ENCODE peak calls at places on chromosomes 1 and 21, in five cellular contexts. V is A549, P is GM12878, Y is K562, H is HepG2. B is an unnamed sample.

GRCh38 chr1:22646359-22646758 is 2.9 kb downstream of the C1QC start:
- DNase-seq in H (no peak), V (no peak), Y (no peak), P (no peak), B (no peak)

GRCh38 chr1:174788981-174789380 is 210.8 kb upstream of the CACYBP start:
- DNase-seq in H (no peak), V (no peak), P (no peak), Y (no peak), B (no peak)

GRCh38 chr1:31617917-31618746 is 643 bp downstream of the HCRTR1 start:
- DNase-seq in Y (peak), V (peak), P (no peak), H (peak), B (peak)

GRCh38 chr21:33668180-33668579 is 25.9 kb downstream of the ITSN1 start:
- DNase-seq in V (no peak), P (no peak), H (no peak), Y (no peak), B (no peak)

GRCh38 chr1:25642710-25643109 is 26.1 kb downstream of the MAN1C1 start:
- DNase-seq in Y (no peak), H (no peak), P (peak), V (no peak), B (no peak)

GRCh38 chr1:180935326-180936109 is 22.8 kb downstream of the KIAA1614 start:
- DNase-seq in Y (peak), P (no peak), H (peak), V (no peak), B (peak)

GRCh38 chr1:99457381-99458165 is 188.3 kb upstream of the PALMD start:
- DNase-seq in P (no peak), V (no peak), H (no peak), Y (no peak), B (no peak)

GRCh38 chr21:35053356-35054096 is 4.4 kb upstream of the RUNX1 start:
- DNase-seq in P (no peak), H (peak), Y (no peak), V (no peak), B (no peak)

GRCh38 chr1:9728451-9729295 is 77.1 kb downstream of the PIK3CD start:
- DNase-seq in P (no peak), Y (no peak), V (no peak), H (no peak), B (no peak)

GRCh38 chr1:169794530-169795416 is at the start of gene METTL18:
- DNase-seq in H (peak), V (peak), P (peak), Y (peak), B (peak)

GRCh38 chr1:204102029-204102611 is 29.2 kb downstream of the SOX13 start:
- DNase-seq in H (peak), P (no peak), V (no peak), Y (no peak), B (no peak)

GRCh38 chr21:25637846-25638245 is 1.2 kb upstream of the JAM2 start:
- DNase-seq in P (no peak), Y (no peak), V (no peak), H (no peak), B (no peak)

GRCh38 chr1:227944066-227944930 is 3.4 kb downstream of the WNT9A start:
- DNase-seq in H (no peak), P (no peak), V (no peak), Y (no peak), B (no peak)

GRCh38 chr1:231183875-231184590 is 22.2 kb downstream of the TRIM67 start:
- DNase-seq in P (no peak), H (no peak), Y (no peak), V (no peak), B (peak)

GRCh38 chr1:160618763-160619274 is 28.0 kb downstream of the SLAMF1 start:
- DNase-seq in P (no peak), H (no peak), Y (peak), V (peak), B (peak)

GRCh38 chr1:79497193-79497773 is 490.8 kb upstream of the ADGRL4 start:
- DNase-seq in Y (peak), V (peak), H (peak), P (no peak), B (peak)

GRCh38 chr1:82962658-82963057 is 1036.3 kb downstream of the TTLL7 start:
- DNase-seq in H (no peak), Y (no peak), V (no peak), P (no peak), B (peak)
- TF ChIP-seq JUNB in H (no peak), Y (no peak), V (no peak), P (no peak), B (no peak)

GRCh38 chr1:11706292-11706691 is 14.8 kb downstream of the DRAXIN start:
- DNase-seq in V (no peak), Y (no peak), H (no peak), P (no peak), B (no peak)

GRCh38 chr1:11704691-11705475 is 13.4 kb downstream of the DRAXIN start:
- DNase-seq in Y (no peak), P (no peak), H (no peak), V (no peak), B (no peak)

GRCh38 chr1:11708554-11709350 is 17.2 kb downstream of the DRAXIN start:
- DNase-seq in V (no peak), Y (no peak), H (no peak), P (no peak), B (no peak)

GRCh38 chr1:11704226-11704619 is 12.7 kb downstream of the DRAXIN start:
- DNase-seq in V (no peak), P (no peak), Y (no peak), H (no peak), B (peak)

GRCh38 chr1:11707621-11708276 is 16.2 kb downstream of the DRAXIN start:
- DNase-seq in Y (peak), H (peak), V (no peak), P (no peak), B (no peak)
- TF ChIP-seq JUNB in Y (no peak), H (no peak), V (no peak), P (no peak), B (no peak)

GRCh38 chr1:221350091-221350490 is 391.8 kb downstream of the DUSP10 start:
- DNase-seq in V (no peak), Y (no peak), P (no peak), H (no peak), B (no peak)
- TF ChIP-seq JUNB in V (no peak), Y (no peak), P (no peak), H (no peak), B (no peak)

GRCh38 chr1:54792686-54793282 is 8.3 kb downstream of the TTC22 start:
- DNase-seq in Y (no peak), V (no peak), P (no peak), H (no peak), B (no peak)
- TF ChIP-seq JUNB in Y (no peak), V (no peak), P (no peak), H (no peak), B (no peak)

GRCh38 chr1:27544818-27545612 is 55.0 kb upstream of the WASF2 start:
- DNase-seq in H (no peak), P (no peak), V (no peak), Y (no peak), B (no peak)
- TF ChIP-seq JUNB in H (no peak), P (no peak), V (no peak), Y (no peak), B (no peak)

GRCh38 chr1:27597511-27598216 is 6.3 kb downstream of the AHDC1 start:
- DNase-seq in P (no peak), H (no peak), V (no peak), Y (no peak), B (no peak)
- TF ChIP-seq JUNB in P (no peak), H (no peak), V (no peak), Y (no peak), B (no peak)

DNA sequence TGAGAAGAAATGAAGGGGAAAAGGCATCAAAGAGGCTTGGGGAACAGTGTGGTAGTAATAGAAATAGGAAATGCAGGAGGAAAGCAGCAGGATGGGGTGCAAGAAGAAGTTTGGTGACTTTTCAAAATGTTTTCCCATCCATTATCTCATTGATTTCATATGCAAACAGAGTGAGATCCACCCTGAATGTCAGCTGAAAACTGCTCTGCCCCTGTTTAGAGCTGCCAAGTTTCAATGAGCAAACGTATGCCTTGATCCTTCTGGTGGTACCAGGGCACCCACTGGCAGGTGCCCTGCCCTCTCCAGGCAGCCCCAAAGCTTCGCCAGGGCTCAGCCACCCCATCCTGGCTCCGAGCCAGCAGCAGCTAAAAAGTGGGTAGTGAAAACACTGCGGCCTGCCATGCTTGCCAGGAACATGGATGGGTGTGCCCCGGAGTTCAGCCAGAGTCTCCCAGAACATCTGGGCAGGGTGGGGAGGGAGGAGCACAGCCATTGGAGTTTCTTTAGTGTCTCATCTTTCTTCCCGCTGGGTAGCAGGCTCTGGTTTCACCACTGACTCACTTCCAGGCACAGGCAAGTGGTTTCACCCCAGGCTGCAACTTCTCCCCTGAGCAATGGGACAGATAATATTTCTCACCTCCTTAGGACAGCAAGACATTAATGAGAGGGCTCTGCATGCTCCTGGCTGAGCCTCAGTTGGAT is 8.1 kb upstream of the LMX1A start:
- DNase-seq in P (no peak), Y (no peak), H (no peak), V (no peak), B (no peak)
- TF ChIP-seq JUNB in P (no peak), Y (no peak), H (no peak), V (no peak), B (no peak)

GRCh38 chr1:161905269-161905884 is 118.3 kb downstream of the OLFML2B start:
- DNase-seq in Y (peak), V (peak), P (no peak), H (peak), B (peak)
- TF ChIP-seq JUNB in Y (no peak), V (no peak), P (no peak), H (no peak), B (no peak)

DNA sequence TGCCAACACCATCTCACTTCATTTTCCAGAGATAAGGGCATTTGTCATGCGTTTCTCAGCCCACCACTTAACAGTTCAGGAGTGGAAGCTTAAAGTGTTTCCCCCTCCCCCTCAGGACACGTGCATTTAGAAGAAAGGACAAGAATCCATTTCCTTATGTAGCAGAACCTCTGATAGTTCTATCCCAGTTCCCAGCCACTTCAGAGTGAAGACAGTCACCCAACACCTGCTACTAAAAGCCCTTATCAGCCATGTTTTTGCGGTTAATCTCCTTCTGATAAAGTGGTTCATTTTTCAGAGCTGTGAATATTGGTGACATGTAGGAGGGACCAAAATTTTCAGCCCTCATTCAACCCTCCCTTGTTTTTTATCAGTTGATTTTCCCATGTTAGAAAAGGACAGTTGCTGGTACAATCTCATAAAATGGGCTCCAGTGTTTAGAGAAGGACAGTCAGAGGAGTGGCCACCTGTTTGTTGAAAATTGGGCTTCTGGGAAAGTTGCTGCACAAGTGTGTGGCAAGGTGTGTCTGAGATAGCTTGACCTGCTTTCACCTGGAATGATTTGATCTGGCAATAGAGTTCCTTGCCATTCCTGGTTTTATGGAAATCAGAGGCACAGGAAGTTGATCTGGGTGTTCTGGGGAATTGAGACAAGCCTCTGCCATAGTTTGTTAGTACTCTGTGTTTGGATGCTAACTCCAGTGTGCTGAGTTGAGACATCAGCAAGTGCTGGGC is 114.0 kb downstream of the PPP1R12B start:
- DNase-seq in V (no peak), Y (no peak), P (no peak), H (no peak), B (peak)
- TF ChIP-seq JUNB in V (no peak), Y (no peak), P (no peak), H (no peak), B (no peak)